ENCODE peak calls at places on chromosomes 13 and 19, in eight cellular contexts. G is prostate gland, H is SJSA1, V is tibial nerve, X is heart right ventricle, O is heart left ventricle, D is GM12878, Y is IMR-90. T is an unnamed sample.

GRCh38 chr19:31372245-31372781 is 23.1 kb upstream of the TSHZ3 start:
- DNase-seq in H (no peak), D (no peak), G (no peak), X (no peak), Y (no peak), V (no peak), O (no peak), T (peak; percentile 52)

GRCh38 chr13:88124142-88124541 is 453.0 kb downstream of the SLITRK5 start:
- DNase-seq in H (no peak), D (no peak), Y (no peak), X (no peak), V (no peak), G (no peak), O (no peak), T (no peak)

GRCh38 chr19:32173836-32174235 is 171.6 kb upstream of the ZNF507 start:
- DNase-seq in G (no peak), V (no peak), D (no peak), H (no peak), X (no peak), Y (no peak), O (no peak), T (no peak)

GRCh38 chr13:33284916-33285315 is 639 bp downstream of the STARD13 start:
- DNase-seq in H (no peak), D (no peak), Y (no peak), O (no peak), V (no peak), X (no peak), G (no peak), T (peak; percentile 39)

GRCh38 chr19:47561440-47562045 is 11.4 kb downstream of the ZNF541 start:
- DNase-seq in O (no peak), H (peak; percentile 85), D (no peak), X (no peak), G (no peak), Y (no peak), V (no peak), T (no peak)

GRCh38 chr19:46579286-46579944 is 21.7 kb upstream of the CALM3 start:
- DNase-seq in Y (no peak), X (no peak), D (no peak), H (no peak), V (no peak), G (no peak), O (no peak), T (no peak)

GRCh38 chr19:48424694-48425219 is 21.0 kb upstream of the GRWD1 start:
- DNase-seq in G (no peak), V (no peak), H (peak; percentile 86), X (no peak), O (peak; percentile 32), D (no peak), Y (peak; percentile 72), T (peak; percentile 40)

GRCh38 chr13:75908137-75908536 is 272.0 kb downstream of the LMO7 start:
- DNase-seq in H (no peak), Y (no peak), V (no peak), X (peak; percentile 50), D (no peak), O (peak; percentile 23), G (no peak), T (no peak)

GRCh38 chr13:98795220-98795619 is 42.7 kb upstream of the SLC15A1 start:
- DNase-seq in Y (no peak), V (no peak), H (no peak), O (no peak), G (no peak), D (no peak), X (no peak), T (no peak)

GRCh38 chr13:98792321-98792720 is 39.8 kb upstream of the SLC15A1 start:
- DNase-seq in X (no peak), H (no peak), D (no peak), O (no peak), Y (no peak), V (no peak), G (peak; percentile 75), T (no peak)

GRCh38 chr13:98792784-98793183 is 40.3 kb upstream of the SLC15A1 start:
- DNase-seq in V (no peak), X (no peak), Y (no peak), H (no peak), O (no peak), D (no peak), G (no peak), T (no peak)

GRCh38 chr13:98794498-98794897 is 42.0 kb upstream of the SLC15A1 start:
- DNase-seq in O (no peak), G (no peak), V (no peak), D (no peak), Y (no peak), H (no peak), X (no peak), T (no peak)

DNA sequence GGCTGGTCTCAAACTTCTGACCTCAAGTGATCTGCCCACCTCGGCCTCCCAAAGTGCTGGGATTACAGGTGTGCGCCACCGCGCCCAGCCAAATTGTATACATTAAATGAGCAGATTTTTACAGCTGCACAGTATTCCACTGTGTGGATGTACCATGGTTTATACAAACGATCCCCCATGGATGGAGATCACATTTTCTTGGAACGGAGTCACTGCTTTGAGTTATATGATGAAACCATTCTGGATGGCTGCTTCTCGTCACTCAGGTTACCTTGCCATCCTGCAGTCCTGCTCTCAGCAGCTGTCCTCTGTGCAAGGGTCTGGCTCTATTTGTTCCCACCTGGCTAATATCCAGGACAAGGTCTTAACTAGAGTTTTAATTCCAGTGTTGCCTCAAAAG is 39.1 kb upstream of the SLC15A1 start:
- DNase-seq in Y (no peak), X (no peak), D (no peak), V (no peak), H (no peak), O (no peak), G (no peak), T (no peak)
- H3K27ac ChIP-seq in Y (no peak overlapping the region), X (no peak overlapping the region), D (no peak overlapping the region), V (no peak overlapping the region), H (no peak overlapping the region), O (no peak overlapping the region), G (no peak overlapping the region), T (no peak overlapping the region)

GRCh38 chr19:50203281-50204080 is at the start of gene MYH14:
- DNase-seq in D (no peak), X (peak; percentile 85), Y (no peak), O (peak; percentile 87), V (peak; percentile 68), G (peak; percentile 97), H (no peak), T (peak; percentile 99)

GRCh38 chr19:50204811-50205675 is 1.6 kb downstream of the MYH14 start:
- DNase-seq in H (no peak), Y (no peak), O (peak; percentile 47), X (peak; percentile 71), G (peak; percentile 83), D (no peak), V (no peak), T (no peak)

GRCh38 chr19:50202399-50202798 is 1.0 kb upstream of the MYH14 start:
- DNase-seq in Y (no peak), V (no peak), H (no peak), O (no peak), X (no peak), D (no peak), G (no peak), T (no peak)

GRCh38 chr19:50204081-50204428 is 633 bp downstream of the MYH14 start:
- DNase-seq in D (no peak), O (no peak), Y (no peak), H (no peak), V (no peak), X (no peak), G (no peak), T (no peak)

DNA sequence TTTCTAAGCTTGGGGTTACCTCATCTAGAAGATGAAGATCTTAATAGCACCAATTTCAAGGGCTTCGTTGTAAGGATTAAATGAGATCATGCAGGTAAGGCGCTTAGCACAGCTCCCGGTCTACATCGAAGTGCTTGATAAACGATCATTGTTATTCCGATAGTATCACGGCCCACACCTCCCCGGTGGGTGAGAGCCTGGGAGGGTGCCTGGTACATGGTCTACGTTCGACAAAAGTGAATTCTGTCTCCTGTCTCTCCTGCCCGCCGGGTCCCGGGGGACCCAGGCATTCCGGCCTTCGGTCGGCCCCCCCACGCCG is 501 bp upstream of the MYH14 start:
- DNase-seq in D (no peak), X (no peak), G (no peak), H (no peak), O (no peak), Y (no peak), V (no peak), T (no peak)
- H3K4me3 ChIP-seq in D (no peak overlapping the region), X (peak overlapping the region; percentile 64), G (peak overlapping the region; percentile 60), H (no peak overlapping the region), O (peak overlapping the region; percentile 86), Y (no peak overlapping the region), V (peak overlapping the region; percentile 76), T (peak overlapping the region; percentile 70)

GRCh38 chr19:44055870-44056269 is 4.0 kb downstream of the ZNF223 start:
- DNase-seq in H (no peak), G (no peak), X (no peak), Y (no peak), O (no peak), D (no peak), V (no peak), T (no peak)

GRCh38 chr19:44051654-44052402 is at the start of gene ZNF223:
- DNase-seq in V (peak; percentile 85), X (peak; percentile 92), Y (peak; percentile 89), O (peak; percentile 97), G (peak; percentile 97), H (peak; percentile 75), D (peak; percentile 69), T (peak; percentile 94)

DNA sequence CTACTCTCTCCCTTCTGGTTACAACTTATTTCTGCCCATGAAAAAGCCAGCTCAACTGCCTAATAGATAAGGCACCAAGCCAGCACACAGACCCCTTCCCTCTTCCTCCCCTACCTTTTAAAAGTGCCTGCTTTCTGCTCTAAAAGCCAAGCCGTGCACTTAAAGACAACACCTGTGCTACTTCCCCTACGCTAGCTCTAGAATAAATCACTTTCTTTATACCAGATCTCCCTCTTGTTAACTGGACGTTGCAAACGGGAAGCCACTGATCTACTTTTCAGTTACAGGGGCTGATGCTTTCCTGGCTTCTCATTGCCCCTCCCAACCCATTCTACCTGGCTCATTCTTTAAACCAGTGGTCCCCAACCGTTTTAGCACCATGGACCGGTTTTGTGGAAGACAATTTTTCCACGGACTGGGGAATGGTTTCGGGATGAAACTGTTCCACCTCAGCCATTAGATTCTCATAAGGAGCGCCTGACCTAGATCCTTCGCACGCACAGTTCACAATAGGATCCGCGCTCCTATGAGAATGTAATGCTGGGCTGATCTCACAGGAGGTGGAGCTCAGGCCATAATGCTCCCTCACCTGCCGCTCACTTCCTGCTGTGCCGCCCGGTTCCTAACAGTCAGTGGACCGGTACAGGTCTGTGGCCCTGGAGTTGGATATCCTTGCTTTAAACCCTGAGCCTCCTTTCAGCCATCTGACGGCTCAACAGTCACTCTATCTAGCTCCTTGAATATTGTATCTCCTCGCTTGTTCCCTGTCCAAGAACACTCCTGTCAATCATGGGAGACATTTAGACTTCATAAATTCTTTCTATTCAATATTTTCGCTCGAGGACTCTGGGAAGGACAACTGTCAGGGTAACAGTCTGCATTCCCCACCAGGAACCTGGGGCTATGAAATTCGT is 839 bp upstream of the ZNF223 start:
- DNase-seq in D (no peak), O (no peak), G (no peak), X (no peak), V (no peak), Y (no peak), H (no peak), T (no peak)
- H3K27ac ChIP-seq in D (no peak overlapping the region), O (no peak overlapping the region), G (peak overlapping the region; percentile 51), X (no peak overlapping the region), V (peak overlapping the region; percentile 42), Y (no peak overlapping the region), H (no peak overlapping the region), T (no peak overlapping the region)

DNA sequence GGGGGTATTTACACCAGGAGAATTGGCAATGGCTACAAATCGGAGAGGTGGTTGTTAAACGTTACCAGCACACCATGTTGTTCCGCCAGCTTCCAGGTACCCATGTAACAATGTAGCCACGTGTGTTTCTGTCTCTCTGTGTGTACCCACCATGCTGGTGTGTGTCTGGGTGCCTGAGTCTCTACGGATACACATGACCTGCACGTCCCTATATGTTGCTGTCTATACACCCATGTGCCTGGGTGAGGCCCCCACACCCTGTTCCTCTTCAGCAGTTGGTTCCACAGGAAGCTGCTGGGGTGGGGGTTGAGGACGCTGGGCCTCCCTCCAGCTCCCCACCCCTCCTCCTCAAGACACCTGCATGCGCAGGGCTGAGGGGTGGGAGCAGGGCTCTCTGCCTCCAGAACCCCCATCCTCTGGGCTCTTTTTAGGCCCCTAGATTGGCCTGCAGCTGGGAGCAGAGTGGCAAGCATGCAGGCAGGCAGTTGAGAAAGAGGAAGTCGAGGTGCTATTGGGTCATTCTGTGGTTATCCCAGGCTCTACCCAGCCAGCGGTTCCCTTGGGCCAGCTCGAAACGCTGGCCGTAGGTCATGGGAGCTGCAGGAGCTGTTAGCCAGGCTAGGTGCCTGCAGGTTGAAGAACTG is at the start of gene ARHGEF18:
- DNase-seq in H (no peak), D (peak; percentile 59), Y (no peak), X (no peak), O (no peak), G (no peak), V (no peak), T (no peak)
- H3K4me3 ChIP-seq in H (no peak within 1 kb of the TSS), D (peak within 1 kb of the TSS; percentile 43), Y (no peak within 1 kb of the TSS), X (no peak within 1 kb of the TSS), O (no peak within 1 kb of the TSS), G (no peak within 1 kb of the TSS), V (no peak within 1 kb of the TSS), T (no peak within 1 kb of the TSS)

T was measured in SJCRH30.